ENCODE peak calls at places on chromosomes 5 and 9, in six cellular contexts. One of them, this sample, is unnamed. For H3K27me3, the result is how much of the 10 kb centered on the place peaks cover.

GRCh38 chr5:115418788-115419187 is 122.3 kb upstream of the CCDC112 start:
- DNase-seq in esophagus squamous epithelium: no peak
- DNase-seq in iPS DF 6.9: no peak
- DNase-seq in SJSA1: no peak
- DNase-seq in BE2C: no peak
- DNase-seq in IMR-90: no peak
- DNase-seq in this sample: no peak

GRCh38 chr5:98110791-98111190 is 662.7 kb upstream of the RGMB start:
- DNase-seq in iPS DF 6.9: no peak
- DNase-seq in BE2C: no peak
- DNase-seq in esophagus squamous epithelium: no peak
- DNase-seq in SJSA1: no peak
- DNase-seq in IMR-90: peak
- DNase-seq in this sample: no peak

GRCh38 chr9:125974705-125975104 is 227.5 kb downstream of the PBX3 start:
- DNase-seq in BE2C: no peak
- DNase-seq in SJSA1: no peak
- DNase-seq in iPS DF 6.9: no peak
- DNase-seq in IMR-90: no peak
- DNase-seq in esophagus squamous epithelium: no peak
- DNase-seq in this sample: no peak

GRCh38 chr5:143217065-143217803 is 186.3 kb downstream of the NR3C1 start:
- DNase-seq in esophagus squamous epithelium: no peak
- DNase-seq in SJSA1: no peak
- DNase-seq in IMR-90: peak
- DNase-seq in BE2C: no peak
- DNase-seq in iPS DF 6.9: no peak
- DNase-seq in this sample: no peak

GRCh38 chr9:74942801-74943200 is 9.9 kb downstream of the C9orf40 start:
- DNase-seq in SJSA1: no peak
- DNase-seq in iPS DF 6.9: no peak
- DNase-seq in esophagus squamous epithelium: no peak
- DNase-seq in BE2C: no peak
- DNase-seq in IMR-90: peak
- DNase-seq in this sample: no peak

GRCh38 chr9:79572891-79573696 is 1.3 kb downstream of the TLE4 start:
- DNase-seq in SJSA1: peak
- DNase-seq in IMR-90: no peak
- DNase-seq in iPS DF 6.9: no peak
- DNase-seq in BE2C: peak
- DNase-seq in esophagus squamous epithelium: no peak
- DNase-seq in this sample: no peak

GRCh38 chr5:65172486-65173129 is 309.1 kb downstream of the ADAMTS6 start:
- DNase-seq in SJSA1: no peak
- DNase-seq in esophagus squamous epithelium: no peak
- DNase-seq in BE2C: no peak
- DNase-seq in IMR-90: peak
- DNase-seq in iPS DF 6.9: no peak
- DNase-seq in this sample: no peak

GRCh38 chr9:114229236-114229635 is 73.9 kb downstream of the COL27A1 start:
- DNase-seq in IMR-90: no peak
- DNase-seq in BE2C: no peak
- DNase-seq in SJSA1: no peak
- DNase-seq in esophagus squamous epithelium: no peak
- DNase-seq in iPS DF 6.9: no peak
- DNase-seq in this sample: no peak

GRCh38 chr9:132486706-132487350 is 76.8 kb downstream of the CFAP77 start:
- DNase-seq in esophagus squamous epithelium: no peak
- DNase-seq in BE2C: peak
- DNase-seq in IMR-90: no peak
- DNase-seq in SJSA1: no peak
- DNase-seq in iPS DF 6.9: no peak
- DNase-seq in this sample: no peak

GRCh38 chr9:127123239-127123935 is 952 bp upstream of the ANGPTL2 start:
- DNase-seq in BE2C: no peak
- DNase-seq in SJSA1: no peak
- DNase-seq in iPS DF 6.9: no peak
- DNase-seq in esophagus squamous epithelium: no peak
- DNase-seq in IMR-90: no peak
- DNase-seq in this sample: no peak

GRCh38 chr9:38388283-38389223 is 3.9 kb upstream of the ALDH1B1 start:
- DNase-seq in esophagus squamous epithelium: no peak
- DNase-seq in BE2C: no peak
- DNase-seq in iPS DF 6.9: no peak
- DNase-seq in SJSA1: no peak
- DNase-seq in IMR-90: peak
- DNase-seq in this sample: no peak

GRCh38 chr5:132414634-132415377 is 45.3 kb downstream of the SLC22A5 start:
- DNase-seq in esophagus squamous epithelium: no peak
- DNase-seq in BE2C: no peak
- DNase-seq in iPS DF 6.9: no peak
- DNase-seq in SJSA1: peak
- DNase-seq in IMR-90: no peak
- DNase-seq in this sample: peak

GRCh38 chr5:34521628-34522290 is 134.4 kb upstream of the RAI14 start:
- DNase-seq in esophagus squamous epithelium: no peak
- DNase-seq in IMR-90: no peak
- DNase-seq in SJSA1: no peak
- DNase-seq in BE2C: no peak
- DNase-seq in iPS DF 6.9: no peak
- DNase-seq in this sample: no peak

GRCh38 chr9:96567203-96567700 is 52.4 kb downstream of the CDC14B start:
- DNase-seq in esophagus squamous epithelium: no peak
- DNase-seq in iPS DF 6.9: no peak
- DNase-seq in SJSA1: no peak
- DNase-seq in BE2C: peak
- DNase-seq in IMR-90: no peak
- DNase-seq in this sample: no peak

GRCh38 chr5:2491846-2492245 is 259.6 kb downstream of the IRX2 start:
- DNase-seq in BE2C: no peak
- DNase-seq in iPS DF 6.9: no peak
- DNase-seq in esophagus squamous epithelium: no peak
- DNase-seq in SJSA1: no peak
- DNase-seq in IMR-90: no peak
- DNase-seq in this sample: no peak

GRCh38 chr9:33135086-33135958 is 31.8 kb downstream of the B4GALT1 start:
- DNase-seq in esophagus squamous epithelium: no peak
- DNase-seq in SJSA1: no peak
- DNase-seq in iPS DF 6.9: no peak
- DNase-seq in BE2C: no peak
- DNase-seq in IMR-90: peak
- DNase-seq in this sample: no peak

GRCh38 chr9:81022177-81022576 is 667.2 kb downstream of the TLE1 start:
- DNase-seq in IMR-90: peak
- DNase-seq in SJSA1: no peak
- DNase-seq in iPS DF 6.9: no peak
- DNase-seq in BE2C: no peak
- DNase-seq in esophagus squamous epithelium: no peak
- DNase-seq in this sample: no peak

GRCh38 chr9:34437006-34437925 is 21.1 kb downstream of the FAM219A start:
- DNase-seq in iPS DF 6.9: peak
- DNase-seq in SJSA1: peak
- DNase-seq in esophagus squamous epithelium: no peak
- DNase-seq in BE2C: peak
- DNase-seq in IMR-90: peak
- DNase-seq in this sample: no peak

GRCh38 chr5:121199238-121199999 is 652.3 kb upstream of the FTMT start:
- DNase-seq in iPS DF 6.9: no peak
- DNase-seq in IMR-90: peak
- DNase-seq in esophagus squamous epithelium: no peak
- DNase-seq in BE2C: peak
- DNase-seq in SJSA1: no peak
- DNase-seq in this sample: no peak

GRCh38 chr9:113646946-113647914 is 183.7 kb downstream of the RGS3 start:
- DNase-seq in SJSA1: no peak
- DNase-seq in IMR-90: no peak
- DNase-seq in iPS DF 6.9: no peak
- DNase-seq in BE2C: no peak
- DNase-seq in esophagus squamous epithelium: no peak
- DNase-seq in this sample: no peak

GRCh38 chr5:1009359-1010180 is 968 bp downstream of the NKD2 start:
- DNase-seq in SJSA1: no peak
- DNase-seq in iPS DF 6.9: no peak
- DNase-seq in BE2C: no peak
- DNase-seq in esophagus squamous epithelium: no peak
- DNase-seq in IMR-90: no peak
- DNase-seq in this sample: peak

GRCh38 chr5:1008451-1009358 is at the start of gene NKD2:
- DNase-seq in esophagus squamous epithelium: no peak
- DNase-seq in BE2C: peak
- DNase-seq in SJSA1: no peak
- DNase-seq in iPS DF 6.9: no peak
- DNase-seq in IMR-90: no peak
- DNase-seq in this sample: peak

GRCh38 chr5:1011226-1011631 is 2.6 kb downstream of the NKD2 start:
- DNase-seq in IMR-90: no peak
- DNase-seq in esophagus squamous epithelium: no peak
- DNase-seq in SJSA1: no peak
- DNase-seq in BE2C: peak
- DNase-seq in iPS DF 6.9: peak
- DNase-seq in this sample: no peak

GRCh38 chr5:1010641-1011046 is 2.0 kb downstream of the NKD2 start:
- DNase-seq in iPS DF 6.9: no peak
- DNase-seq in BE2C: no peak
- DNase-seq in SJSA1: no peak
- DNase-seq in IMR-90: no peak
- DNase-seq in esophagus squamous epithelium: no peak
- DNase-seq in this sample: no peak

DNA sequence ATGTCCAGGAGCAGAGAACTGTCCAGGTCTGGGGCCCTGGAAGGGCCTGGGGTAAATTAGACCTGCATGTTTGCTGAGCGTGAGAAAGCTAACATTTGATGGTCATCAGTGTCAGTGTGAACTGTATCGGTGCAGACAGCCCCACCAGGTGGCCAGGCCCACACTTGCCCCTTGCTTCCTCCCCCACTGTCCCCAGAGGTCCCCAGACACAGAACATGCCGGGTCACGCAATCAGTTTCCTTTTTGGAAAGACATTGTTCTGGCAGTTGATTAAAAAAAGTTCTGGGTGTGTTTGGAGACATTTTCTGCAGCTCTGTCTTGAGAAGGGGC is 1.5 kb downstream of the NKD2 start:
- DNase-seq in SJSA1: no peak
- DNase-seq in IMR-90: no peak
- DNase-seq in BE2C: no peak
- DNase-seq in esophagus squamous epithelium: no peak
- DNase-seq in iPS DF 6.9: no peak
- DNase-seq in this sample: peak
- H3K27me3 ChIP-seq in SJSA1: half or more
- H3K27me3 ChIP-seq in IMR-90: half or more
- H3K27me3 ChIP-seq in BE2C: under half
- H3K27me3 ChIP-seq in esophagus squamous epithelium: under half
- H3K27me3 ChIP-seq in iPS DF 6.9: under half
- H3K27me3 ChIP-seq in this sample: under half

GRCh38 chr5:171390883-171391677 is 3.4 kb downstream of the NPM1 start:
- DNase-seq in esophagus squamous epithelium: no peak
- DNase-seq in IMR-90: no peak
- DNase-seq in SJSA1: no peak
- DNase-seq in iPS DF 6.9: no peak
- DNase-seq in BE2C: no peak
- DNase-seq in this sample: no peak
- H3K4me3 ChIP-seq in esophagus squamous epithelium: no peak
- H3K4me3 ChIP-seq in IMR-90: no peak
- H3K4me3 ChIP-seq in SJSA1: no peak
- H3K4me3 ChIP-seq in iPS DF 6.9: no peak
- H3K4me3 ChIP-seq in BE2C: peak
- H3K4me3 ChIP-seq in this sample: no peak

DNA sequence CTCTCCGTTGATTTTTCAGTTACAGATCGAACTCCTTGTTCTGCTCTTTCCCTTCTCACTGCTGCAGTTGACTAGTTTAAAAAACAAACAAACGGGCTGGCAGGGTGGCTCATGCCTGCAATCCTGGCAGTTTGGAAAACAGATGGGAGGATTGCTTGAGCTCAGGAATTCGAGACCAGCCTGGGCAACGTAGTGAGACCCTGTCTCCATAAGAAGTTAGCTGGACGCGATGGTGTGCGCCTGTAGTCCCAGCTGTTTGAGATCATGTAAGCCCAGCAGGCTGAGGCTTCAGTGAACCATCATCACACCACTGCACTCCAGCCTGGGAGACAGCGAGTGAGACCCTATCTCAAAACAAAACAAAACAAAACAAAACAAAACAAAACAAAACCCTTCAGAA is 51.4 kb upstream of the NCS1 start:
- DNase-seq in iPS DF 6.9: no peak
- DNase-seq in esophagus squamous epithelium: no peak
- DNase-seq in IMR-90: no peak
- DNase-seq in SJSA1: no peak
- DNase-seq in BE2C: no peak
- DNase-seq in this sample: no peak
- H3K27me3 ChIP-seq in iPS DF 6.9: under half
- H3K27me3 ChIP-seq in esophagus squamous epithelium: under half
- H3K27me3 ChIP-seq in IMR-90: under half
- H3K27me3 ChIP-seq in SJSA1: under half
- H3K27me3 ChIP-seq in BE2C: under half
- H3K27me3 ChIP-seq in this sample: under half

GRCh38 chr5:140115186-140115500 is 1.2 kb downstream of the PURA start:
- DNase-seq in BE2C: no peak
- DNase-seq in SJSA1: no peak
- DNase-seq in esophagus squamous epithelium: no peak
- DNase-seq in IMR-90: no peak
- DNase-seq in iPS DF 6.9: no peak
- DNase-seq in this sample: no peak
- H3K4me3 ChIP-seq in BE2C: peak
- H3K4me3 ChIP-seq in SJSA1: peak
- H3K4me3 ChIP-seq in esophagus squamous epithelium: peak
- H3K4me3 ChIP-seq in IMR-90: peak
- H3K4me3 ChIP-seq in iPS DF 6.9: peak
- H3K4me3 ChIP-seq in this sample: peak

GRCh38 chr5:72722792-72723402 is 93.6 kb upstream of the TNPO1 start:
- DNase-seq in IMR-90: no peak
- DNase-seq in BE2C: no peak
- DNase-seq in SJSA1: no peak
- DNase-seq in iPS DF 6.9: no peak
- DNase-seq in esophagus squamous epithelium: no peak
- DNase-seq in this sample: no peak
- H3K27me3 ChIP-seq in IMR-90: under half
- H3K27me3 ChIP-seq in BE2C: under half
- H3K27me3 ChIP-seq in SJSA1: under half
- H3K27me3 ChIP-seq in iPS DF 6.9: under half
- H3K27me3 ChIP-seq in esophagus squamous epithelium: under half
- H3K27me3 ChIP-seq in this sample: under half

GRCh38 chr9:99457406-99457805 is 235.3 kb downstream of the SEC61B start:
- DNase-seq in BE2C: no peak
- DNase-seq in SJSA1: no peak
- DNase-seq in IMR-90: no peak
- DNase-seq in iPS DF 6.9: no peak
- DNase-seq in esophagus squamous epithelium: no peak
- DNase-seq in this sample: no peak
- H3K4me3 ChIP-seq in BE2C: no peak
- H3K4me3 ChIP-seq in SJSA1: no peak
- H3K4me3 ChIP-seq in IMR-90: no peak
- H3K4me3 ChIP-seq in iPS DF 6.9: no peak
- H3K4me3 ChIP-seq in esophagus squamous epithelium: no peak
- H3K4me3 ChIP-seq in this sample: no peak

GRCh38 chr9:23830949-23831730 is 5.1 kb upstream of the ELAVL2 start:
- DNase-seq in SJSA1: no peak
- DNase-seq in iPS DF 6.9: no peak
- DNase-seq in IMR-90: no peak
- DNase-seq in BE2C: no peak
- DNase-seq in esophagus squamous epithelium: no peak
- DNase-seq in this sample: no peak
- H3K27me3 ChIP-seq in SJSA1: under half
- H3K27me3 ChIP-seq in iPS DF 6.9: under half
- H3K27me3 ChIP-seq in IMR-90: under half
- H3K27me3 ChIP-seq in BE2C: under half
- H3K27me3 ChIP-seq in esophagus squamous epithelium: under half
- H3K27me3 ChIP-seq in this sample: under half

This sample was measured in ascending aorta.